ENCODE peak calls at places on chromosomes 6 and 20, in four cellular contexts. Z is AG10803, K is astrocyte of the spinal cord, C is prostate gland. T is an unnamed sample.

GRCh38 chr6:34630040-34630439 is 66.5 kb downstream of the ILRUN start:
- DNase-seq in Z (peak), K (peak), C (no peak), T (peak)

GRCh38 chr6:132304891-132305305 is 96.4 kb downstream of the MOXD1 start:
- DNase-seq in Z (no peak), K (no peak), C (no peak), T (peak)

GRCh38 chr20:13554706-13555105 is 84.0 kb downstream of the TASP1 start:
- DNase-seq in Z (peak), K (peak), C (no peak), T (peak)

GRCh38 chr6:157090736-157091135 is 232.6 kb downstream of the TMEM242 start:
- DNase-seq in Z (no peak), K (no peak), C (no peak), T (no peak)

GRCh38 chr6:109443425-109443950 is 3.0 kb downstream of the SMPD2 start:
- DNase-seq in Z (no peak), K (no peak), C (no peak), T (no peak)

GRCh38 chr6:153511896-153512496 is 380.9 kb upstream of the RGS17 start:
- DNase-seq in Z (peak), K (peak), C (peak), T (peak)

GRCh38 chr20:64049060-64049886 is at the start of gene SOX18:
- DNase-seq in Z (no peak), K (no peak), C (no peak), T (peak)

GRCh38 chr6:44172759-44173500 is 14.3 kb downstream of the CAPN11 start:
- DNase-seq in Z (peak), K (peak), C (peak), T (peak)

GRCh38 chr6:53647437-53648094 is 18.0 kb downstream of the KLHL31 start:
- DNase-seq in Z (no peak), K (no peak), C (no peak), T (no peak)

GRCh38 chr6:3363296-3364025 is 93.4 kb downstream of the SLC22A23 start:
- DNase-seq in Z (no peak), K (no peak), C (peak), T (no peak)

GRCh38 chr6:89298680-89299450 is 16.2 kb downstream of the GABRR2 start:
- DNase-seq in Z (peak), K (peak), C (no peak), T (peak)

GRCh38 chr6:166464068-166464410 is 81.3 kb upstream of the MPC1 start:
- DNase-seq in Z (no peak), K (no peak), C (no peak), T (no peak)

GRCh38 chr6:7542065-7542877 is 800 bp downstream of the DSP start:
- DNase-seq in Z (no peak), K (peak), C (peak), T (no peak)

GRCh38 chr6:41767112-41767946 is 12.4 kb downstream of the FRS3 start:
- DNase-seq in Z (peak), K (peak), C (peak), T (peak)

GRCh38 chr6:105359419-105360366 is 43.2 kb downstream of the PREP start:
- DNase-seq in Z (peak), K (peak), C (no peak), T (peak)

GRCh38 chr6:53168516-53169257 is 20.0 kb upstream of the GCM1 start:
- DNase-seq in Z (peak), K (peak), C (no peak), T (peak)

GRCh38 chr6:148179786-148180185 is 162.9 kb upstream of the SASH1 start:
- DNase-seq in Z (peak), K (peak), C (no peak), T (peak)

GRCh38 chr6:143734641-143735063 is 56.9 kb downstream of the PHACTR2 start:
- DNase-seq in Z (no peak), K (no peak), C (no peak), T (no peak)

GRCh38 chr6:139230421-139230840 is 61.4 kb downstream of the TXLNB start:
- DNase-seq in Z (peak), K (peak), C (peak), T (peak)

GRCh38 chr20:39899881-39900280 is 789.2 kb downstream of the MAFB start:
- DNase-seq in Z (no peak), K (no peak), C (no peak), T (no peak)

GRCh38 chr20:18678599-18678998 is 90.7 kb downstream of the DTD1 start:
- DNase-seq in Z (no peak), K (no peak), C (no peak), T (no peak)

GRCh38 chr6:33277663-33278391 is 904 bp downstream of the B3GALT4 start:
- DNase-seq in Z (no peak), K (no peak), C (no peak), T (no peak)

GRCh38 chr20:2483504-2483903 is 12.9 kb upstream of the SNRPB start:
- DNase-seq in Z (no peak), K (no peak), C (no peak), T (no peak)

GRCh38 chr20:48656661-48657211 is 171.1 kb downstream of the PREX1 start:
- DNase-seq in Z (no peak), K (no peak), C (no peak), T (peak)

GRCh38 chr20:58655328-58656094 is 4.4 kb downstream of the STX16 start:
- DNase-seq in Z (no peak), K (no peak), C (no peak), T (no peak)

GRCh38 chr20:13325033-13325432 is 104.0 kb downstream of the ISM1 start:
- DNase-seq in Z (peak), K (peak), C (no peak), T (peak)

GRCh38 chr6:111874030-111874425 is 776 bp upstream of the FYN start:
- DNase-seq in Z (peak), K (peak), C (no peak), T (no peak)

GRCh38 chr6:138577151-138577915 is 78.0 kb upstream of the NHSL1 start:
- DNase-seq in Z (no peak), K (no peak), C (no peak), T (no peak)

GRCh38 chr6:142088858-142089216 is 43.9 kb upstream of the GJE1 start:
- DNase-seq in Z (peak), K (peak), C (no peak), T (peak)

GRCh38 chr6:25179051-25179778 is 100.0 kb upstream of the CARMIL1 start:
- DNase-seq in Z (peak), K (peak), C (no peak), T (peak)

GRCh38 chr6:159790947-159791598 is 806 bp downstream of the MRPL18 start:
- DNase-seq in Z (no peak), K (no peak), C (no peak), T (no peak)

GRCh38 chr6:149335924-149336323 is 18.4 kb downstream of the TAB2 start:
- DNase-seq in Z (peak), K (peak), C (no peak), T (peak)

GRCh38 chr6:110044093-110044492 is 66.0 kb downstream of the GPR6 start:
- DNase-seq in Z (no peak), K (no peak), C (no peak), T (no peak)

GRCh38 chr6:168279403-168279935 is 40.1 kb downstream of the DACT2 start:
- DNase-seq in Z (no peak), K (no peak), C (no peak), T (no peak)
- TF ChIP-seq CTCF in Z (no peak), K (no peak), C (no peak), T (no peak)

GRCh38 chr6:45377555-45378323 is at the start of gene SUPT3H:
- DNase-seq in Z (peak), K (peak), C (peak), T (peak)

GRCh38 chr6:45375449-45375848 is 2.3 kb downstream of the SUPT3H start:
- DNase-seq in Z (no peak), K (no peak), C (no peak), T (peak)

GRCh38 chr6:45377041-45377554 is 636 bp downstream of the SUPT3H start:
- DNase-seq in Z (peak), K (no peak), C (no peak), T (no peak)

GRCh38 chr6:45376310-45377040 is 1.3 kb downstream of the SUPT3H start:
- DNase-seq in Z (peak), K (peak), C (no peak), T (peak)

GRCh38 chr6:45378324-45378926 is 691 bp upstream of the SUPT3H start:
- DNase-seq in Z (no peak), K (peak), C (peak), T (no peak)
- TF ChIP-seq CTCF in Z (no peak), K (no peak), C (no peak), T (no peak)

DNA sequence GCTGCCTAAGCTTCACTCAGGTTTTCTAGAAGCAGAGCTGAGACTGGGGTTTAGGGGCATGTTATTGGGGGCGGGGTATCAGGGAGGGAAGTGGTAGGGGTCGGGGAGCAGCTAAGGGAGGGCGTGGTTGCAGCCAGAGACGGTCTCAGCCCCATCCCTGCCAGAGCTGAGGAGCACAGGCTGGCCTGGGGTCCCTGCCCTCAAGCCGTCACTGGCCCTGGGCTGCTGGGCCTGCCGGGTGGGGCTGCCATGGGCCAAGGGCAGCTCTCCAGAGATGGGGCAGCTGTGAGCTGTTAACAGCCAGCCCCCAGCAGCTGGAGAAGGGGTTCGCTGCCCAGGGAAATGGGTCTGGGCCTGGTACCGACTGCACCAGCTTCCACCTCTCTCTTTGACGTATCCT is 253.6 kb downstream of the TAF4 start:
- DNase-seq in Z (no peak), K (no peak), C (no peak), T (no peak)
- TF ChIP-seq CTCF in Z (no peak), K (no peak), C (no peak), T (no peak)

GRCh38 chr20:35329435-35330139 is 37.4 kb upstream of the FAM83C start:
- DNase-seq in Z (peak), K (no peak), C (no peak), T (no peak)
- TF ChIP-seq CTCF in Z (peak), K (peak), C (peak), T (peak)

DNA sequence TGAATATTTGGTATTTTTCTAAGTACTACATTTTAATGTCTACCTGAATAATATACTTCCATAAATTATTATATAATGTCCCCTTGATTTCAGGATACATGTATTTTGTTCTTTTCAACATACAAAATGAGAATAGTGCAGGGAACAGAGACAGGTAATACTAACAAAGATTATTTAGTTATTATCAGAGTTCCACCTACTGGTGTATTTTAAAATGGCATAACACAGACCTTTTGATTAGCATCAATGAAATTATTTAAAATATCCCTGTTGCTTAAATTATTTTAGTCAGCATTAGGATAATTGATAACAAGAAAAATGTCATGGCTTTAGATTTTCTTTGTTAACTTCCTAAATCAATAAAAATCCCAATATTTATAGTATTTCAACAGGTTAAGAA is 184.0 kb downstream of the PRDM13 start:
- DNase-seq in Z (no peak), K (no peak), C (no peak), T (no peak)
- TF ChIP-seq CTCF in Z (peak), K (peak), C (no peak), T (no peak)